ENCODE peak calls at places on chromosomes 12 and 14, in seven cellular contexts. P is cardiac fibroblast, D is WERI-Rb-1, C is prostate gland, O is PC-9, R is HFFc6, G is foreskin keratinocyte. N is an unnamed sample.

GRCh38 chr12:106054016-106054415 is 84.7 kb downstream of the NUAK1 start:
- DNase-seq in P (no peak), D (no peak), C (no peak), O (no peak), R (no peak), G (no peak), N (no peak)

GRCh38 chr14:103284574-103285467 is 49.2 kb upstream of the EIF5 start:
- DNase-seq in P (peak; percentile 49), D (no peak), C (no peak), O (peak; percentile 98), R (peak; percentile 5), G (peak; percentile 22), N (no peak)

GRCh38 chr12:12123209-12123608 is 52.5 kb downstream of the BCL2L14 start:
- DNase-seq in P (no peak), D (no peak), C (no peak), O (no peak), R (no peak), G (no peak), N (no peak)

GRCh38 chr14:102043251-102044025 is 43.4 kb downstream of the HSP90AA1 start:
- DNase-seq in P (peak; percentile 12), D (no peak), C (no peak), O (no peak), R (no peak), G (no peak), N (no peak)

GRCh38 chr12:79676579-79676978 is 14.2 kb downstream of the PAWR start:
- DNase-seq in P (no peak), D (no peak), C (no peak), O (no peak), R (no peak), G (no peak), N (no peak)

GRCh38 chr12:125518074-125518473 is 452.8 kb downstream of the AACS start:
- DNase-seq in P (no peak), D (no peak), C (no peak), O (no peak), R (no peak), G (no peak), N (no peak)

GRCh38 chr14:71730471-71730870 is 201.8 kb upstream of the RGS6 start:
- DNase-seq in P (no peak), D (no peak), C (no peak), O (no peak), R (peak; percentile 45), G (no peak), N (no peak)

GRCh38 chr14:100317897-100318808 is 5.0 kb upstream of the SLC25A47 start:
- DNase-seq in P (peak; percentile 76), D (peak; percentile 55), C (peak; percentile 49), O (no peak), R (no peak), G (no peak), N (peak; percentile 86)

GRCh38 chr12:52836042-52836466 is 1.9 kb upstream of the KRT79 start:
- DNase-seq in P (peak; percentile 67), D (no peak), C (no peak), O (no peak), R (peak; percentile 51), G (no peak), N (no peak)

GRCh38 chr12:7060353-7060954 is at the start of gene C1S:
- DNase-seq in P (peak; percentile 99), D (peak; percentile 60), C (peak; percentile 61), O (peak; percentile 69), R (peak; percentile 94), G (peak; percentile 85), N (no peak)

GRCh38 chr12:12094481-12094880 is 23.7 kb downstream of the BCL2L14 start:
- DNase-seq in P (no peak), D (no peak), C (no peak), O (no peak), R (no peak), G (no peak), N (no peak)

GRCh38 chr14:51650721-51651387 is 856 bp upstream of the FRMD6 start:
- DNase-seq in P (no peak), D (no peak), C (peak; percentile 10), O (peak; percentile 42), R (no peak), G (no peak), N (no peak)

GRCh38 chr14:38210168-38210567 is 2.5 kb downstream of the SSTR1 start:
- DNase-seq in P (peak; percentile 39), D (no peak), C (no peak), O (no peak), R (peak; percentile 94), G (no peak), N (no peak)

GRCh38 chr12:3973939-3974644 is 100.9 kb upstream of the PARP11 start:
- DNase-seq in P (no peak), D (no peak), C (peak; percentile 5), O (no peak), R (no peak), G (no peak), N (no peak)

GRCh38 chr12:113241191-113242017 is 20.1 kb downstream of the TPCN1 start:
- DNase-seq in P (no peak), D (no peak), C (peak; percentile 70), O (peak; percentile 99), R (peak; percentile 98), G (peak; percentile 99), N (no peak)

GRCh38 chr12:92745874-92746553 is 43.2 kb downstream of the PLEKHG7 start:
- DNase-seq in P (peak; percentile 97), D (no peak), C (no peak), O (peak; percentile 48), R (peak; percentile 87), G (peak; percentile 71), N (no peak)

GRCh38 chr12:25583545-25583944 is 30.5 kb upstream of the LMNTD1 start:
- DNase-seq in P (peak; percentile 88), D (peak; percentile 33), C (no peak), O (no peak), R (no peak), G (no peak), N (no peak)

GRCh38 chr12:56078931-56079728 is 835 bp upstream of the ERBB3 start:
- DNase-seq in P (peak; percentile 87), D (peak; percentile 95), C (peak; percentile 91), O (peak; percentile 74), R (peak; percentile 87), G (peak; percentile 54), N (peak; percentile 86)

GRCh38 chr14:89466460-89466859 is 49.4 kb upstream of the FOXN3 start:
- DNase-seq in P (no peak), D (no peak), C (no peak), O (no peak), R (no peak), G (no peak), N (no peak)

GRCh38 chr12:90211017-90211416 is 502.4 kb upstream of the ATP2B1 start:
- DNase-seq in P (peak; percentile 11), D (no peak), C (no peak), O (no peak), R (peak; percentile 69), G (peak; percentile 87), N (no peak)

GRCh38 chr14:56325251-56325839 is 207.1 kb downstream of the PELI2 start:
- DNase-seq in P (peak; percentile 29), D (no peak), C (no peak), O (no peak), R (peak; percentile 6), G (no peak), N (no peak)

GRCh38 chr12:24256636-24257150 is 307.2 kb upstream of the SOX5 start:
- DNase-seq in P (no peak), D (no peak), C (no peak), O (no peak), R (no peak), G (no peak), N (no peak)

GRCh38 chr12:20383612-20384011 is 15.3 kb downstream of the PDE3A start:
- DNase-seq in P (no peak), D (no peak), C (no peak), O (no peak), R (no peak), G (no peak), N (no peak)

GRCh38 chr14:73751157-73751691 is 37.0 kb upstream of the PNMA1 start:
- DNase-seq in P (no peak), D (no peak), C (no peak), O (no peak), R (no peak), G (no peak), N (no peak)

GRCh38 chr14:73753043-73753886 is 39.1 kb upstream of the PNMA1 start:
- DNase-seq in P (peak; percentile 61), D (no peak), C (no peak), O (no peak), R (no peak), G (no peak), N (no peak)

GRCh38 chr14:73753887-73754880 is 40.0 kb upstream of the PNMA1 start:
- DNase-seq in P (no peak), D (no peak), C (no peak), O (no peak), R (peak; percentile 43), G (no peak), N (peak; percentile 75)

GRCh38 chr14:73750161-73750901 is 36.1 kb upstream of the PNMA1 start:
- DNase-seq in P (no peak), D (no peak), C (peak; percentile 56), O (no peak), R (no peak), G (no peak), N (no peak)

DNA sequence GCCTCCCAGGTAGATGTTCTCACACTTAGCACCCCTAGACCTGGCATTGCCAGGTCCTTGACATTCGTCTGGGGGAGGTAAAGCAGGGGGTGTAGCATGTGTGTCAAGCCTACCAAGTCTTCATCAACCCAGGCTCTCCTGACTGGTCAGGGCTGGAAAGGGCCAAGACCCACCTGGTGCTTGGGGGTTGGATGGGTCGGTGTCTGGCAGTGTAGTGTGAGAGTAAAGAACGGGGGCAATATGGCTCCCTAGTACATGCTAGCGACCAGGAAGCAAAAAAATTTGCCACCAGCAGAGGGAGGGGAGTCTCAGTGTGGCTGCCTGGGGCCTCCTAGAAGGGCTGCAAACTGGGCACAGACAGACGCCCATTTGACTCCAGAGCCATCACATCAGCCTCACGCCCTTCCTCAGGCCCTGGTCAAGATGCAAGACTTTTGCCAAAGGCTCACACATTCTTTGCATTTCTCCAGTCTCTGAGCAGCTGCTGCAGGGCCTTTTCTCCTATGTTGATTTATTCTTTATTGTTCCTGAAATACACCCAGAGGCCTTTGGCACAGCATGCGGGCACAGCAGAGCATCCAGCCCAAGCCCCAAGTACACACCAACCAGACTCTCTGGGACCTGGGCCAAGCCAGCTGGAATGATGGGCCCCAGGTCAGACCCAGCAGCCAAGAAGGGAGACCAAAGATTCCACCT is 38.3 kb upstream of the PNMA1 start:
- DNase-seq in P (peak; percentile 87), D (no peak), C (peak; percentile 92), O (peak; percentile 90), R (peak; percentile 81), G (no peak), N (no peak)
- TF ChIP-seq CTCF in P (peak; percentile 20), D (peak; percentile 17), C (no peak), O (no peak), R (peak; percentile 69), G (peak; percentile 48), N (peak; percentile 30)

GRCh38 chr12:102848832-102849231 is 68.2 kb downstream of the PAH start:
- DNase-seq in P (no peak), D (no peak), C (no peak), O (no peak), R (no peak), G (no peak), N (no peak)
- TF ChIP-seq CTCF in P (no peak), D (peak; percentile 38), C (no peak), O (no peak), R (no peak), G (no peak), N (no peak)

GRCh38 chr12:50283230-50283923 is at the start of gene LIMA1:
- DNase-seq in P (peak; percentile 87), D (peak; percentile 91), C (peak; percentile 92), O (peak; percentile 83), R (peak; percentile 82), G (peak; percentile 49), N (peak; percentile 95)
- TF ChIP-seq CTCF in P (no peak), D (peak; percentile 50), C (no peak), O (peak; percentile 41), R (peak; percentile 61), G (peak; percentile 13), N (peak; percentile 30)

GRCh38 chr14:66476964-66477363 is 9.2 kb upstream of the CCDC196 start:
- DNase-seq in P (no peak), D (no peak), C (no peak), O (no peak), R (peak; percentile 39), G (no peak), N (no peak)
- TF ChIP-seq CTCF in P (no peak), D (no peak), C (no peak), O (no peak), R (no peak), G (peak; percentile 5), N (no peak)